ENCODE peak calls at places on chromosomes 12 and 14, in four cellular contexts. V, K, N and Z are unnamed samples.

GRCh38 chr12:88860846-88861245 is 280.6 kb upstream of the KITLG start:
- DNase-seq in N (no peak), K (no peak), V (no peak), Z (no peak)

GRCh38 chr12:92596388-92596787 is 106.4 kb upstream of the PLEKHG7 start:
- DNase-seq in V (no peak), K (no peak), N (no peak), Z (no peak)

GRCh38 chr12:106429043-106429552 is 71.5 kb downstream of the POLR3B start:
- DNase-seq in N (no peak), V (no peak), K (no peak), Z (no peak)

GRCh38 chr12:39905152-39905551 is 200.7 kb downstream of the SLC2A13 start:
- DNase-seq in V (no peak), K (no peak), N (no peak), Z (no peak)

GRCh38 chr14:63051301-63051700 is 6.0 kb upstream of the KCNH5 start:
- DNase-seq in K (no peak), V (no peak), N (no peak), Z (no peak)

GRCh38 chr12:81615031-81615430 is 144.1 kb downstream of the PPFIA2 start:
- DNase-seq in N (no peak), K (no peak), V (no peak), Z (no peak)

GRCh38 chr14:44081146-44081545 is 425.9 kb downstream of the FSCB start:
- DNase-seq in V (no peak), K (no peak), N (no peak), Z (no peak)

GRCh38 chr12:52361553-52361952 is 5.7 kb downstream of the KRT85 start:
- DNase-seq in V (no peak), K (no peak), N (no peak), Z (no peak)

GRCh38 chr12:121218588-121219352 is 8.8 kb downstream of the P2RX4 start:
- DNase-seq in N (no peak), K (no peak), V (no peak), Z (no peak)

GRCh38 chr14:98840076-98840475 is 431.9 kb downstream of the BCL11B start:
- DNase-seq in V (no peak), K (no peak), N (no peak), Z (no peak)

GRCh38 chr12:25397001-25397400 is 146.3 kb upstream of the KRAS start:
- DNase-seq in V (no peak), K (no peak), N (no peak), Z (no peak)

GRCh38 chr14:30273564-30273880 is 285.4 kb upstream of the G2E3 start:
- DNase-seq in N (no peak), V (no peak), K (no peak), Z (no peak)

GRCh38 chr12:124913474-124914391 is 717 bp downstream of the UBC start:
- DNase-seq in K (no peak), V (peak), N (peak), Z (peak)

GRCh38 chr12:4280351-4281163 is 7.0 kb downstream of the CCND2 start:
- DNase-seq in K (no peak), N (peak), V (no peak), Z (no peak)

GRCh38 chr14:24436355-24437019 is 6.1 kb downstream of the SDR39U1 start:
- DNase-seq in V (no peak), N (no peak), K (no peak), Z (no peak)

GRCh38 chr12:9634177-9634803 is 26.6 kb upstream of the KLRB1 start:
- DNase-seq in V (peak), K (peak), N (no peak), Z (no peak)

GRCh38 chr14:68759912-68760311 is 33.0 kb downstream of the ZFP36L1 start:
- DNase-seq in N (peak), K (no peak), V (no peak), Z (no peak)

GRCh38 chr12:63276537-63277365 is 125.8 kb upstream of the AVPR1A start:
- DNase-seq in K (no peak), V (no peak), N (no peak), Z (no peak)

GRCh38 chr14:36658091-36659009 is 3.3 kb upstream of the PAX9 start:
- DNase-seq in K (no peak), N (no peak), V (no peak), Z (no peak)

GRCh38 chr12:118237053-118237665 is 101.2 kb downstream of the PEBP1 start:
- DNase-seq in V (peak), K (no peak), N (no peak), Z (no peak)

GRCh38 chr14:64952598-64953309 is 10.2 kb upstream of the GPX2 start:
- DNase-seq in K (no peak), V (peak), N (no peak), Z (no peak)

GRCh38 chr12:121144416-121144914 is 11.8 kb downstream of the P2RX7 start:
- DNase-seq in K (no peak), V (peak), N (peak), Z (no peak)

GRCh38 chr14:95220663-95221231 is 63.4 kb upstream of the DICER1 start:
- DNase-seq in K (no peak), N (no peak), V (no peak), Z (no peak)

GRCh38 chr14:91714805-91715204 is 17.1 kb downstream of the CATSPERB start:
- DNase-seq in N (no peak), V (no peak), K (no peak), Z (no peak)

GRCh38 chr12:106573239-106573638 is 9.6 kb upstream of the RFX4 start:
- DNase-seq in N (no peak), K (no peak), V (no peak), Z (no peak)

GRCh38 chr14:105248368-105249174 is at the start of gene BTBD6:
- DNase-seq in V (peak), N (peak), K (peak), Z (peak)

GRCh38 chr12:16603916-16604575 is 1.9 kb downstream of the LMO3 start:
- DNase-seq in K (no peak), V (no peak), N (no peak), Z (no peak)

GRCh38 chr14:57519051-57519450 is 25.4 kb upstream of the CCDC198 start:
- DNase-seq in N (no peak), K (no peak), V (no peak), Z (no peak)

GRCh38 chr14:24231263-24232120 is 675 bp downstream of the NEDD8 start:
- DNase-seq in N (no peak), K (no peak), V (no peak), Z (peak)

GRCh38 chr12:65871865-65872645 is 47.8 kb downstream of the HMGA2 start:
- DNase-seq in N (no peak), K (no peak), V (no peak), Z (no peak)

GRCh38 chr14:60310086-60310684 is 61.2 kb downstream of the PPM1A start:
- DNase-seq in V (no peak), K (no peak), N (no peak), Z (no peak)

GRCh38 chr14:54730156-54730961 is 163.4 kb downstream of the SAMD4A start:
- DNase-seq in V (peak), K (peak), N (no peak), Z (no peak)